ENCODE peak calls at places on chromosome 20, in eight cellular contexts. M is lung; Y is AG10803; L is HCT116; F is CD4-positive, alpha-beta T cell; A is left ventricle myocardium inferior; C is GM13977; I is heart right ventricle. U is an unnamed sample.

GRCh38 chr20:55205684-55206083 is 730.3 kb downstream of the DOK5 start:
- DNase-seq in C (no peak), L (no peak), I (no peak), M (no peak), A (no peak), F (no peak), Y (no peak), U (no peak)

GRCh38 chr20:49591217-49591865 is 23.4 kb upstream of the PTGIS start:
- DNase-seq in F (no peak), C (no peak), L (no peak), A (no peak), M (no peak), I (no peak), Y (no peak), U (no peak)

GRCh38 chr20:32358632-32358882 is 426 bp downstream of the ASXL1 start:
- DNase-seq in M (no peak), Y (no peak), C (no peak), I (no peak), A (no peak), L (no peak), F (no peak), U (no peak)

GRCh38 chr20:9401381-9401780 is 113.0 kb upstream of the LAMP5 start:
- DNase-seq in L (no peak), A (no peak), Y (no peak), I (no peak), C (no peak), M (no peak), F (no peak), U (no peak)

GRCh38 chr20:7231303-7231702 is 463.8 kb downstream of the BMP2 start:
- DNase-seq in Y (no peak), A (no peak), L (no peak), F (no peak), M (no peak), I (no peak), C (no peak), U (no peak)

GRCh38 chr20:4820833-4821518 is 99.3 kb downstream of the PRND start:
- DNase-seq in L (no peak), C (no peak), I (no peak), F (no peak), M (no peak), A (no peak), Y (peak), U (no peak)

GRCh38 chr20:49291200-49291599 is 13.3 kb upstream of the ZNFX1 start:
- DNase-seq in L (no peak), F (no peak), C (no peak), A (no peak), M (no peak), Y (no peak), I (no peak), U (no peak)

GRCh38 chr20:48725589-48725991 is 102.2 kb downstream of the PREX1 start:
- DNase-seq in L (peak), Y (no peak), C (no peak), A (no peak), I (no peak), M (no peak), F (no peak), U (no peak)

GRCh38 chr20:48538058-48538825 is 289.6 kb downstream of the PREX1 start:
- DNase-seq in A (no peak), M (peak), Y (peak), L (peak), C (no peak), I (no peak), F (no peak), U (no peak)

GRCh38 chr20:58650776-58651547 is at the start of gene STX16:
- DNase-seq in Y (peak), L (peak), A (peak), I (peak), M (peak), F (peak), C (peak), U (peak)

GRCh38 chr20:47296950-47297349 is 59.5 kb downstream of the ZMYND8 start:
- DNase-seq in L (no peak), F (no peak), M (no peak), A (no peak), Y (no peak), C (no peak), I (no peak), U (no peak)

GRCh38 chr20:49106332-49106731 is 60.2 kb downstream of the CSE1L start:
- DNase-seq in I (no peak), L (no peak), C (no peak), Y (no peak), A (no peak), F (no peak), M (no peak), U (no peak)

GRCh38 chr20:20237093-20237959 is 130.6 kb upstream of the INSM1 start:
- DNase-seq in M (peak), Y (peak), A (no peak), F (no peak), L (peak), C (peak), I (no peak), U (peak)

GRCh38 chr20:10221022-10221421 is 2.4 kb downstream of the SNAP25 start:
- DNase-seq in F (no peak), A (no peak), Y (no peak), M (no peak), I (no peak), C (no peak), L (no peak), U (no peak)

GRCh38 chr20:54416770-54417169 is 58.6 kb upstream of the DOK5 start:
- DNase-seq in L (no peak), A (no peak), F (no peak), Y (no peak), M (no peak), I (no peak), C (no peak), U (no peak)

GRCh38 chr20:41927655-41928054 is 309.5 kb upstream of the CHD6 start:
- DNase-seq in M (no peak), C (no peak), A (no peak), I (no peak), Y (no peak), F (no peak), L (no peak), U (no peak)

GRCh38 chr20:34824861-34825529 is 456 bp downstream of the NCOA6 start:
- DNase-seq in C (peak), A (peak), Y (peak), L (peak), F (peak), I (peak), M (peak), U (peak)

GRCh38 chr20:42218566-42218965 is 600.4 kb upstream of the CHD6 start:
- DNase-seq in I (no peak), C (no peak), L (no peak), M (no peak), Y (no peak), A (no peak), F (no peak), U (no peak)

GRCh38 chr20:20321917-20322316 is 46.0 kb upstream of the INSM1 start:
- DNase-seq in A (no peak), L (no peak), I (no peak), Y (no peak), M (no peak), C (no peak), F (no peak), U (no peak)

GRCh38 chr20:62134735-62135231 is 8.4 kb downstream of the PSMA7 start:
- DNase-seq in F (no peak), A (no peak), I (no peak), M (peak), L (no peak), Y (peak), C (no peak), U (no peak)

GRCh38 chr20:39013662-39014109 is 51.5 kb downstream of the DHX35 start:
- DNase-seq in A (no peak), M (no peak), F (no peak), L (no peak), C (no peak), I (no peak), Y (no peak), U (no peak)

GRCh38 chr20:25323486-25324246 is 67.0 kb downstream of the ABHD12 start:
- DNase-seq in I (no peak), F (no peak), C (no peak), L (no peak), Y (no peak), M (no peak), A (no peak), U (no peak)

GRCh38 chr20:12086359-12086758 is 168.7 kb downstream of the BTBD3 start:
- DNase-seq in Y (no peak), M (no peak), C (no peak), L (no peak), I (no peak), A (no peak), F (no peak), U (no peak)

GRCh38 chr20:8424010-8424409 is 291.9 kb downstream of the PLCB1 start:
- DNase-seq in M (no peak), C (no peak), F (no peak), L (no peak), Y (peak), I (no peak), A (no peak), U (no peak)

GRCh38 chr20:25018425-25018824 is 25.9 kb upstream of the APMAP start:
- DNase-seq in L (no peak), F (no peak), A (no peak), I (no peak), Y (no peak), M (no peak), C (no peak), U (no peak)

GRCh38 chr20:52852695-52853094 is 119.5 kb upstream of the TSHZ2 start:
- DNase-seq in L (no peak), F (no peak), M (no peak), C (no peak), I (no peak), A (no peak), Y (no peak), U (no peak)

GRCh38 chr20:3194617-3195280 is 9.7 kb downstream of the DDRGK1 start:
- DNase-seq in M (no peak), C (no peak), A (no peak), L (no peak), I (no peak), Y (no peak), F (no peak), U (no peak)

GRCh38 chr20:4555188-4555893 is 166.4 kb upstream of the PRND start:
- DNase-seq in C (no peak), L (peak), Y (peak), A (no peak), I (no peak), M (no peak), F (no peak), U (no peak)

GRCh38 chr20:38764563-38765355 is 16.5 kb downstream of the ACTR5 start:
- DNase-seq in A (no peak), L (peak), C (no peak), M (no peak), I (no peak), F (peak), Y (peak), U (no peak)

GRCh38 chr20:48984575-48985219 is 61.4 kb upstream of the CSE1L start:
- DNase-seq in L (no peak), F (no peak), C (no peak), I (no peak), Y (no peak), A (no peak), M (no peak), U (no peak)

GRCh38 chr20:61803903-61804804 is 261.5 kb downstream of the TAF4 start:
- DNase-seq in A (peak), I (no peak), L (no peak), F (no peak), C (no peak), Y (peak), M (no peak), U (no peak)

GRCh38 chr20:61210862-61211261 is 41.2 kb upstream of the CDH4 start:
- DNase-seq in L (no peak), I (no peak), C (no peak), A (no peak), M (no peak), Y (no peak), F (no peak), U (no peak)

GRCh38 chr20:15895560-15896084 is 677.6 kb downstream of the KIF16B start:
- DNase-seq in Y (no peak), F (no peak), A (no peak), I (no peak), C (no peak), M (no peak), L (no peak), U (no peak)

GRCh38 chr20:39829255-39829654 is 859.8 kb downstream of the MAFB start:
- DNase-seq in F (no peak), I (peak), M (no peak), C (no peak), A (peak), L (no peak), Y (peak), U (no peak)

GRCh38 chr20:55935448-55936221 is 69.7 kb downstream of the CBLN4 start:
- DNase-seq in L (no peak), A (no peak), I (no peak), M (no peak), Y (no peak), F (no peak), C (no peak), U (no peak)

GRCh38 chr20:15784020-15784419 is 789.2 kb downstream of the KIF16B start:
- DNase-seq in F (no peak), A (no peak), Y (no peak), L (no peak), M (no peak), I (no peak), C (no peak), U (no peak)

GRCh38 chr20:420721-421574 is 12.8 kb downstream of the RBCK1 start:
- DNase-seq in I (no peak), L (no peak), M (no peak), F (no peak), A (no peak), C (no peak), Y (no peak), U (no peak)

GRCh38 chr20:22861231-22861980 is 173.7 kb upstream of the SSTR4 start:
- DNase-seq in A (no peak), F (no peak), L (no peak), M (no peak), C (no peak), Y (peak), I (no peak), U (no peak)

GRCh38 chr20:50834599-50835005 is 39.7 kb downstream of the BCAS4 start:
- DNase-seq in L (no peak), C (no peak), Y (peak), A (no peak), M (no peak), F (no peak), I (no peak), U (no peak)
- TF ChIP-seq CTCF in L (no peak), C (no peak), Y (no peak), A (no peak), M (no peak), F (no peak), I (no peak), U (no peak)

DNA sequence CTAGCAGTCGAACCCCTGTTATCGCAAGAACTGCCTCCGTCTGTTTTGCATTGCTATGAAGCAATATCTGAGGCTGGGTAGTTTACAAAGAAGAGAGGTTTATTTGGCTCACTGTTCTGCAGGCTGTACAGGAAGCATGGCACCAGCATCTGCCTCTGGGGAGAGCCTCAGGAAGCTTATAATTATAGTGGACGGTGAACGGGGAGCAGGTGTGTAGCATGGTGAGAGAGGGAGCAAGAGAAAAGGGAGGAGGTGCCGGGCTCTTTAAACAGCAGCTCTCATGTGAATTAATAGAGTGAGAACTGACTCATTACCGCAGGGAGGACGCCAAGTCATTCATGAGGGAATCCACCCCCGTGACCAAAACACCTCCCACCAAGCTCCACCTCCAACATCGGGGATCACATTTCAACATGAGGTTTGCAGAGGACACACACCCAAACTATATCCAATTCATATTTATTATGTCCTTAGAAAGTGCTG is 172.6 kb upstream of the KCNG1 start:
- DNase-seq in A (no peak), L (no peak), Y (peak), F (no peak), I (no peak), M (no peak), C (no peak), U (no peak)
- TF ChIP-seq CTCF in A (no peak), L (no peak), Y (no peak), F (no peak), I (no peak), M (no peak), C (no peak), U (no peak)

DNA sequence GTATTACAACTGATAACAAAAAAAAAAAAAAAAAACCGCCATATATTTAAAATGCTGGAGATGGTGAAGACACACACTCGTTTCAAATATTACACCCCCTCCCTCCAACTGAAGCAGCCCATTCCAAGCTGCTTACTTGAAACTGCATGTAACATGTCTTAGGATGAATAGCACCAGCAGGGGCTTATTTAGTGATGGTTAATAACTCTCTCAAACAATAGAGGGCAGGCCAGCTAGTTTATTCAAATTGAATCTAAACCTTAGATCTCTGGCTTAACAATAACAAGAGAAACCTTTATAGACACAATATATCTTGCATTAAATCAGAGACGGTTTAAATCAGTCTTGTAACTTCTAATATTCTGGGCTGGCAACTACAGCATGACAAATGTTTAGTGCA is 9.3 kb upstream of the JPH2 start:
- DNase-seq in C (no peak), F (no peak), M (no peak), L (no peak), I (no peak), Y (no peak), A (no peak), U (no peak)
- TF ChIP-seq CTCF in C (no peak), F (no peak), M (no peak), L (peak), I (no peak), Y (peak), A (no peak), U (no peak)

GRCh38 chr20:63957004-63957689 is 931 bp upstream of the UCKL1 start:
- DNase-seq in L (peak), M (peak), Y (peak), I (peak), F (peak), C (peak), A (peak), U (peak)
- TF ChIP-seq CTCF in L (no peak), M (no peak), Y (no peak), I (no peak), F (no peak), C (no peak), A (no peak), U (no peak)

GRCh38 chr20:45964024-45964423 is 8.0 kb downstream of the ZNF335 start:
- DNase-seq in F (no peak), Y (no peak), I (no peak), L (no peak), C (no peak), M (no peak), A (no peak), U (no peak)

GRCh38 chr20:45965169-45966002 is 6.6 kb downstream of the ZNF335 start:
- DNase-seq in Y (no peak), L (no peak), A (no peak), I (no peak), F (no peak), C (no peak), M (no peak), U (no peak)

GRCh38 chr20:45959956-45960630 is 11.9 kb downstream of the ZNF335 start:
- DNase-seq in I (no peak), Y (no peak), C (peak), A (no peak), L (no peak), F (no peak), M (no peak), U (no peak)

GRCh38 chr20:45962031-45962755 is 9.8 kb downstream of the ZNF335 start:
- DNase-seq in A (no peak), I (no peak), C (no peak), M (no peak), F (no peak), Y (no peak), L (no peak), U (no peak)

DNA sequence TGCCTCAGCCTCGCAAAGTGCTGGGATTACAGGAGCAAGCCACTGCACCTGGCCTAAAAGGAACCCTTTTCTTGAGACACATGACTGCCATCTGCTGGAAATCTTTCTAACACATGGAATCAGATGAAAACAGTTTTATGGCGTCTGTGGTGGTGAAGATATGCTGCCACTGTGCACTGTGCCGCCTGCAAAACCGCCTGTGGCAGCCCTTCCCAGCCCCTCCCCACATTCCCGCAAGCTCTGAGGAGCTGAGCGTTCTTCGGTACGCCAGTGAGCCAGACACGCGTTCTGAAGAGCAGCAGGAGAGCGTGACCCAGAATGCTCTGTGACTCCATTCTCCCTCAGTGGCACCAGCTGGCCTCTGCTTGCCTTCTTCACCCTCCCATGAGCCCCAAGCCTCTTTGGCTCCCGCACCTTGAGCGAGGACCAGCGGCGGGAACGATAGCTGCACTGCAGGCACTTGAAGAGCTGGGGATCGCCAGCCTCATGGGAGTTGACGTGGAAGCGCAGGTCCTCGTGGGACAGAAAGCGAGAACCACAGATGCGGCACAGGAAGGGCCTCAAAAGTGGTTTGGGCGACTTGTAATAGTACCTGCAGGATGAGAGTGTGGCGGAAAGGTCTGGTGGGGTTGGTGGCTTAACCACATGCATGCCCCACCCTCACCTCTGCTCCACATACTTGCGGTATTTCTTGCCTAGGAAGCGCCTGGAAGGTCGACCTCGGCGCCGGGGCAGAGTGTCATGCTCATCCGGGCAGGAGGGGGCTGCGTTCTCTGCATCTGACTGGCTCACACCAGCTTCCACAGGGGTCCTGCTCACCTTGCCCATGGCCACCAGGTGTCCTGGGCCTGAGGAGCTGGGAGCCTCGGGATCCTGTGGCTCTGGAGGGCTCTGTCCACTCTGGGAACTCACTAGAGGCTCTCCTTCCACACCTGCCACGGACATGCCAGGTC is 8.7 kb downstream of the ZNF335 start:
- DNase-seq in Y (peak), C (no peak), A (no peak), I (no peak), F (no peak), M (no peak), L (no peak), U (no peak)
- TF ChIP-seq CTCF in Y (peak), C (peak), A (peak), I (peak), F (no peak), M (no peak), L (peak), U (peak)

GRCh38 chr20:6140947-6141346 is 18.1 kb upstream of the FERMT1 start:
- DNase-seq in F (no peak), L (no peak), A (no peak), M (no peak), Y (no peak), I (no peak), C (no peak), U (no peak)
- TF ChIP-seq CTCF in F (no peak), L (peak), A (no peak), M (no peak), Y (no peak), I (no peak), C (peak), U (no peak)

DNA sequence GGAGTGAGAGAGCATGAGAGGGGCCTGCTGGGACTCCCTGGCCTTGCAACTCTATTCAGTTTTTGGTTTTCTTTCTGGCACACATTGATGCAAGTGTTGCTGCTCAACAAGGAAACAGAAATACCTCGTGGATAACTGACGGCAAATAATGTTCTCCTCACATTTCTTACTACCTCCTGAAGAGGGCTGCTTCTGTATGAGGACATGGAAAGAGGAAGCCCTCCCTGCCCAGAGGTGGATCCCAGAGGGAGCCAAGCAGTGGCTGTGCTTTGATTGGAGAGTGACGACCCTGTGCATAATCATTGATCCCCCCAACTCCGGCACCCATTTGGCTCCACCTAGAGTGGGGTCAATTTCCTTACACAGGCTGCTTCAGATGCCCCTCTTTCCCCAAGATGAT is 34.6 kb upstream of the SCP2D1 start:
- DNase-seq in Y (no peak), M (no peak), I (no peak), L (no peak), C (no peak), A (no peak), F (no peak), U (no peak)
- TF ChIP-seq CTCF in Y (no peak), M (no peak), I (no peak), L (no peak), C (no peak), A (no peak), F (no peak), U (no peak)